ENCODE peak calls at places on chromosomes 6 and 20, in eight cellular contexts. E, U, J, D, S, V, W and P are unnamed samples.

GRCh38 chr20:62753626-62754025 is 42.6 kb upstream of the MRGBP start:
- DNase-seq in E (no peak), U (no peak), J (no peak), D (no peak), S (no peak), V (no peak), W (no peak), P (no peak)

GRCh38 chr6:93087606-93088005 is 331.8 kb downstream of the EPHA7 start:
- DNase-seq in E (no peak), U (no peak), J (no peak), D (no peak), S (no peak), V (no peak), W (no peak), P (no peak)

GRCh38 chr6:129253731-129254130 is 370.8 kb downstream of the LAMA2 start:
- DNase-seq in E (no peak), U (no peak), J (no peak), D (no peak), S (peak; percentile 22), V (no peak), W (no peak), P (no peak)

GRCh38 chr6:149060985-149061760 is 256.3 kb upstream of the TAB2 start:
- DNase-seq in E (no peak), U (no peak), J (no peak), D (no peak), S (no peak), V (no peak), W (peak; percentile 29), P (no peak)

GRCh38 chr6:3341467-3341866 is 82.7 kb downstream of the PSMG4 start:
- DNase-seq in E (peak; percentile 28), U (peak; percentile 64), J (no peak), D (no peak), S (no peak), V (no peak), W (no peak), P (no peak)

GRCh38 chr6:16684195-16684689 is 77.0 kb downstream of the ATXN1 start:
- DNase-seq in E (no peak), U (no peak), J (no peak), D (no peak), S (no peak), V (no peak), W (no peak), P (no peak)

GRCh38 chr20:62892348-62893304 is 31.0 kb upstream of the TCFL5 start:
- DNase-seq in E (no peak), U (no peak), J (no peak), D (no peak), S (peak; percentile 42), V (no peak), W (no peak), P (no peak)

GRCh38 chr20:49890651-49891361 is 24.5 kb downstream of the SPATA2 start:
- DNase-seq in E (peak; percentile 54), U (peak; percentile 47), J (no peak), D (no peak), S (no peak), V (no peak), W (no peak), P (no peak)

GRCh38 chr20:5531318-5532081 is 214.7 kb upstream of the PROKR2 start:
- DNase-seq in E (no peak), U (no peak), J (no peak), D (no peak), S (no peak), V (no peak), W (no peak), P (no peak)

GRCh38 chr20:11274137-11274536 is 600.3 kb upstream of the JAG1 start:
- DNase-seq in E (peak; percentile 73), U (peak; percentile 57), J (no peak), D (peak; percentile 81), S (no peak), V (no peak), W (peak; percentile 30), P (peak; percentile 14)

GRCh38 chr6:21856844-21857243 is 263.3 kb downstream of the SOX4 start:
- DNase-seq in E (no peak), U (no peak), J (no peak), D (no peak), S (no peak), V (no peak), W (no peak), P (no peak)

GRCh38 chr6:12115492-12115891 is 103.4 kb downstream of the HIVEP1 start:
- DNase-seq in E (no peak), U (no peak), J (no peak), D (no peak), S (no peak), V (no peak), W (no peak), P (no peak)

GRCh38 chr20:63743210-63743970 is 3.8 kb downstream of the SLC2A4RG start:
- DNase-seq in E (no peak), U (no peak), J (no peak), D (no peak), S (no peak), V (no peak), W (no peak), P (no peak)

GRCh38 chr6:104941694-104942177 is 15.2 kb upstream of the LIN28B start:
- DNase-seq in E (no peak), U (no peak), J (no peak), D (no peak), S (no peak), V (no peak), W (no peak), P (no peak)

GRCh38 chr6:28251648-28252506 is at the start of gene ZKSCAN4:
- DNase-seq in E (peak; percentile 89), U (peak; percentile 91), J (peak; percentile 46), D (peak; percentile 47), S (peak; percentile 88), V (no peak), W (peak; percentile 76), P (peak; percentile 66)

GRCh38 chr6:140541288-140541687 is 1166.8 kb upstream of the CITED2 start:
- DNase-seq in E (no peak), U (no peak), J (no peak), D (no peak), S (no peak), V (no peak), W (no peak), P (no peak)

GRCh38 chr20:5078399-5078958 is 41.3 kb downstream of the PCNA start:
- DNase-seq in E (no peak), U (no peak), J (peak; percentile 55), D (no peak), S (peak; percentile 95), V (no peak), W (peak; percentile 62), P (peak; percentile 84)

GRCh38 chr6:34352305-34352937 is 40.0 kb downstream of the NUDT3 start:
- DNase-seq in E (no peak), U (no peak), J (no peak), D (no peak), S (no peak), V (no peak), W (no peak), P (no peak)

GRCh38 chr6:26165261-26165790 is 78.1 kb downstream of the HFE start:
- DNase-seq in E (no peak), U (no peak), J (no peak), D (no peak), S (peak; percentile 41), V (no peak), W (no peak), P (no peak)

GRCh38 chr6:75528423-75528822 is 34.8 kb upstream of the FILIP1 start:
- DNase-seq in E (no peak), U (no peak), J (no peak), D (no peak), S (no peak), V (no peak), W (no peak), P (no peak)

GRCh38 chr6:41443616-41444525 is 102.3 kb upstream of the FOXP4 start:
- DNase-seq in E (no peak), U (no peak), J (no peak), D (no peak), S (no peak), V (no peak), W (no peak), P (no peak)

GRCh38 chr6:155080876-155081845 is 86.0 kb downstream of the TIAM2 start:
- DNase-seq in E (no peak), U (no peak), J (no peak), D (no peak), S (no peak), V (peak; percentile 50), W (no peak), P (no peak)

GRCh38 chr20:24446811-24447210 is 22.6 kb upstream of the SYNDIG1 start:
- DNase-seq in E (no peak), U (no peak), J (no peak), D (no peak), S (no peak), V (no peak), W (no peak), P (no peak)

GRCh38 chr6:14074723-14075503 is 42.7 kb upstream of the CD83 start:
- DNase-seq in E (no peak), U (peak; percentile 37), J (no peak), D (no peak), S (peak; percentile 29), V (no peak), W (no peak), P (no peak)

GRCh38 chr6:36914227-36914794 is 28.6 kb downstream of the C6orf89 start:
- DNase-seq in E (peak; percentile 55), U (peak; percentile 78), J (no peak), D (peak; percentile 46), S (peak; percentile 52), V (no peak), W (peak; percentile 91), P (no peak)

GRCh38 chr6:105553174-105553573 is 150.3 kb upstream of the PREP start:
- DNase-seq in E (no peak), U (no peak), J (no peak), D (no peak), S (no peak), V (no peak), W (peak; percentile 45), P (no peak)

GRCh38 chr6:47414517-47415167 is 62.9 kb upstream of the CD2AP start:
- DNase-seq in E (no peak), U (no peak), J (no peak), D (no peak), S (no peak), V (no peak), W (peak; percentile 3), P (peak; percentile 9)

GRCh38 chr6:67608099-67608749 is 1026.9 kb upstream of the ADGRB3 start:
- DNase-seq in E (no peak), U (no peak), J (no peak), D (no peak), S (no peak), V (no peak), W (no peak), P (no peak)

GRCh38 chr6:26305097-26305841 is 59.7 kb upstream of the BTN3A2 start:
- DNase-seq in E (no peak), U (peak; percentile 92), J (peak; percentile 52), D (no peak), S (peak; percentile 79), V (no peak), W (peak; percentile 77), P (no peak)

GRCh38 chr6:40336986-40337780 is 250.0 kb downstream of the LRFN2 start:
- DNase-seq in E (no peak), U (no peak), J (no peak), D (no peak), S (no peak), V (no peak), W (no peak), P (no peak)

GRCh38 chr20:4369119-4369797 is 352.5 kb upstream of the PRND start:
- DNase-seq in E (no peak), U (no peak), J (no peak), D (no peak), S (no peak), V (no peak), W (no peak), P (no peak)

GRCh38 chr6:56292505-56293181 is 45.3 kb upstream of the COL21A1 start:
- DNase-seq in E (peak; percentile 61), U (peak; percentile 21), J (no peak), D (peak; percentile 13), S (peak; percentile 11), V (no peak), W (peak; percentile 40), P (no peak)

GRCh38 chr20:63741676-63742380 is 2.3 kb downstream of the SLC2A4RG start:
- DNase-seq in E (no peak), U (no peak), J (no peak), D (peak; percentile 25), S (no peak), V (no peak), W (no peak), P (no peak)

GRCh38 chr20:20411382-20411781 is 43.5 kb downstream of the INSM1 start:
- DNase-seq in E (no peak), U (no peak), J (no peak), D (no peak), S (no peak), V (no peak), W (no peak), P (no peak)